ENCODE peak calls at places on chromosomes 12 and 14, in four cellular contexts. One of them, this sample, is unnamed.

GRCh38 chr14:58607571-58608317 is 30.0 kb upstream of the DACT1 start:
- DNase-seq in GM12865: no peak
- DNase-seq in lower lobe of right lung: no peak
- DNase-seq in WTC11: no peak
- DNase-seq in this sample: no peak

GRCh38 chr14:37232907-37233481 is 35.3 kb downstream of the MIPOL1 start:
- DNase-seq in WTC11: no peak
- DNase-seq in lower lobe of right lung: no peak
- DNase-seq in GM12865: peak
- DNase-seq in this sample: no peak

GRCh38 chr12:49687941-49688340 is 19.3 kb downstream of the FMNL3 start:
- DNase-seq in lower lobe of right lung: no peak
- DNase-seq in WTC11: peak
- DNase-seq in GM12865: no peak
- DNase-seq in this sample: no peak

GRCh38 chr14:101965796-101966718 is 1.7 kb downstream of the DYNC1H1 start:
- DNase-seq in WTC11: no peak
- DNase-seq in lower lobe of right lung: no peak
- DNase-seq in GM12865: no peak
- DNase-seq in this sample: no peak

GRCh38 chr14:69716483-69717187 is 50.3 kb upstream of the SRSF5 start:
- DNase-seq in GM12865: no peak
- DNase-seq in lower lobe of right lung: no peak
- DNase-seq in WTC11: no peak
- DNase-seq in this sample: no peak

GRCh38 chr12:45615268-45615667 is 114.2 kb upstream of the ARID2 start:
- DNase-seq in GM12865: no peak
- DNase-seq in lower lobe of right lung: no peak
- DNase-seq in WTC11: no peak
- DNase-seq in this sample: no peak

GRCh38 chr12:27534060-27534764 is 10.2 kb downstream of the PPFIBP1 start:
- DNase-seq in GM12865: peak
- DNase-seq in lower lobe of right lung: no peak
- DNase-seq in WTC11: no peak
- DNase-seq in this sample: no peak

GRCh38 chr12:8742501-8742900 is 44.7 kb downstream of the RIMKLB start:
- DNase-seq in WTC11: no peak
- DNase-seq in GM12865: no peak
- DNase-seq in lower lobe of right lung: no peak
- DNase-seq in this sample: no peak

GRCh38 chr12:122374707-122375106 is 47.8 kb downstream of the CLIP1 start:
- DNase-seq in lower lobe of right lung: no peak
- DNase-seq in WTC11: no peak
- DNase-seq in GM12865: no peak
- DNase-seq in this sample: no peak

GRCh38 chr12:116426391-116427136 is 132.6 kb upstream of the MAP1LC3B2 start:
- DNase-seq in GM12865: no peak
- DNase-seq in WTC11: peak
- DNase-seq in lower lobe of right lung: no peak
- DNase-seq in this sample: no peak

GRCh38 chr12:18551703-18552102 is 186.1 kb downstream of the PLCZ1 start:
- DNase-seq in lower lobe of right lung: no peak
- DNase-seq in WTC11: no peak
- DNase-seq in GM12865: no peak
- DNase-seq in this sample: no peak

GRCh38 chr14:76810953-76811400 is 1.7 kb downstream of the ANGEL1 start:
- DNase-seq in WTC11: no peak
- DNase-seq in GM12865: peak
- DNase-seq in lower lobe of right lung: no peak
- DNase-seq in this sample: no peak

GRCh38 chr12:71250186-71250585 is 92.4 kb upstream of the TSPAN8 start:
- DNase-seq in GM12865: no peak
- DNase-seq in lower lobe of right lung: no peak
- DNase-seq in WTC11: no peak
- DNase-seq in this sample: no peak

GRCh38 chr12:24997970-24998582 is 49.2 kb upstream of the BCAT1 start:
- DNase-seq in lower lobe of right lung: no peak
- DNase-seq in GM12865: peak
- DNase-seq in WTC11: no peak
- DNase-seq in this sample: no peak

GRCh38 chr14:24072881-24073877 is 1.8 kb downstream of the CPNE6 start:
- DNase-seq in GM12865: no peak
- DNase-seq in lower lobe of right lung: no peak
- DNase-seq in WTC11: no peak
- DNase-seq in this sample: no peak

GRCh38 chr12:89070603-89071002 is 281.7 kb downstream of the DUSP6 start:
- DNase-seq in WTC11: no peak
- DNase-seq in lower lobe of right lung: no peak
- DNase-seq in GM12865: no peak
- DNase-seq in this sample: no peak

GRCh38 chr14:89430271-89430620 is 13.2 kb upstream of the FOXN3 start:
- DNase-seq in lower lobe of right lung: no peak
- DNase-seq in WTC11: no peak
- DNase-seq in GM12865: no peak
- DNase-seq in this sample: no peak

GRCh38 chr14:68312884-68313725 is 479.8 kb downstream of the ZFP36L1 start:
- DNase-seq in lower lobe of right lung: no peak
- DNase-seq in WTC11: no peak
- DNase-seq in GM12865: peak
- DNase-seq in this sample: no peak

GRCh38 chr14:21987937-21988336 is 314.3 kb upstream of the OR4E1 start:
- DNase-seq in GM12865: peak
- DNase-seq in lower lobe of right lung: no peak
- DNase-seq in WTC11: peak
- DNase-seq in this sample: no peak

GRCh38 chr12:11174022-11174421 is 3.0 kb downstream of the SMIM10L1 start:
- DNase-seq in lower lobe of right lung: no peak
- DNase-seq in GM12865: no peak
- DNase-seq in WTC11: no peak
- DNase-seq in this sample: no peak

GRCh38 chr14:101254805-101255764 is 306.2 kb upstream of the DIO3 start:
- DNase-seq in WTC11: no peak
- DNase-seq in lower lobe of right lung: no peak
- DNase-seq in GM12865: no peak
- DNase-seq in this sample: no peak

GRCh38 chr12:15779925-15780324 is 9.3 kb downstream of the EPS8 start:
- DNase-seq in GM12865: no peak
- DNase-seq in WTC11: no peak
- DNase-seq in lower lobe of right lung: no peak
- DNase-seq in this sample: no peak

GRCh38 chr12:54285150-54286041 is 4.9 kb downstream of the HNRNPA1 start:
- DNase-seq in lower lobe of right lung: no peak
- DNase-seq in GM12865: no peak
- DNase-seq in WTC11: no peak
- DNase-seq in this sample: no peak
- TF ChIP-seq CTCF in lower lobe of right lung: peak
- TF ChIP-seq CTCF in GM12865: peak
- TF ChIP-seq CTCF in WTC11: no peak
- TF ChIP-seq CTCF in this sample: no peak

GRCh38 chr12:53327435-53328042 is 6.1 kb upstream of the AAAS start:
- DNase-seq in GM12865: no peak
- DNase-seq in lower lobe of right lung: no peak
- DNase-seq in WTC11: no peak
- DNase-seq in this sample: no peak

GRCh38 chr12:53324779-53325538 is 3.5 kb upstream of the AAAS start:
- DNase-seq in lower lobe of right lung: peak
- DNase-seq in GM12865: peak
- DNase-seq in WTC11: peak
- DNase-seq in this sample: peak

GRCh38 chr12:53325539-53326061 is 4.2 kb upstream of the AAAS start:
- DNase-seq in lower lobe of right lung: peak
- DNase-seq in GM12865: peak
- DNase-seq in WTC11: peak
- DNase-seq in this sample: no peak

GRCh38 chr12:53326460-53327185 is 5.2 kb upstream of the AAAS start:
- DNase-seq in GM12865: peak
- DNase-seq in lower lobe of right lung: no peak
- DNase-seq in WTC11: no peak
- DNase-seq in this sample: no peak

GRCh38 chr12:53324113-53324778 is 2.8 kb upstream of the AAAS start:
- DNase-seq in lower lobe of right lung: peak
- DNase-seq in WTC11: no peak
- DNase-seq in GM12865: peak
- DNase-seq in this sample: no peak
- TF ChIP-seq CTCF in lower lobe of right lung: no peak
- TF ChIP-seq CTCF in WTC11: no peak
- TF ChIP-seq CTCF in GM12865: no peak
- TF ChIP-seq CTCF in this sample: no peak

GRCh38 chr12:112178796-112179195 is 53.4 kb downstream of the TRAFD1 start:
- DNase-seq in GM12865: no peak
- DNase-seq in WTC11: no peak
- DNase-seq in lower lobe of right lung: no peak
- DNase-seq in this sample: no peak

GRCh38 chr12:112182499-112182898 is 57.1 kb downstream of the TRAFD1 start:
- DNase-seq in GM12865: peak
- DNase-seq in lower lobe of right lung: no peak
- DNase-seq in WTC11: no peak
- DNase-seq in this sample: no peak

GRCh38 chr12:112180422-112180821 is 55.1 kb downstream of the TRAFD1 start:
- DNase-seq in lower lobe of right lung: no peak
- DNase-seq in GM12865: no peak
- DNase-seq in WTC11: no peak
- DNase-seq in this sample: no peak

GRCh38 chr12:112179341-112179740 is 54.0 kb downstream of the TRAFD1 start:
- DNase-seq in lower lobe of right lung: no peak
- DNase-seq in WTC11: no peak
- DNase-seq in GM12865: no peak
- DNase-seq in this sample: no peak

GRCh38 chr12:112179936-112180335 is 54.6 kb downstream of the TRAFD1 start:
- DNase-seq in lower lobe of right lung: no peak
- DNase-seq in WTC11: no peak
- DNase-seq in GM12865: no peak
- DNase-seq in this sample: no peak
- TF ChIP-seq CTCF in lower lobe of right lung: no peak
- TF ChIP-seq CTCF in WTC11: no peak
- TF ChIP-seq CTCF in GM12865: no peak
- TF ChIP-seq CTCF in this sample: no peak

GRCh38 chr12:2539938-2540337 is 254.8 kb upstream of the FKBP4 start:
- DNase-seq in WTC11: no peak
- DNase-seq in GM12865: no peak
- DNase-seq in lower lobe of right lung: no peak
- DNase-seq in this sample: no peak

GRCh38 chr12:2540535-2540941 is 254.2 kb upstream of the FKBP4 start:
- DNase-seq in WTC11: no peak
- DNase-seq in lower lobe of right lung: no peak
- DNase-seq in GM12865: no peak
- DNase-seq in this sample: no peak

GRCh38 chr12:2536724-2537123 is 258.0 kb upstream of the FKBP4 start:
- DNase-seq in lower lobe of right lung: no peak
- DNase-seq in GM12865: peak
- DNase-seq in WTC11: no peak
- DNase-seq in this sample: no peak

GRCh38 chr12:2535583-2536187 is 259.1 kb upstream of the FKBP4 start:
- DNase-seq in WTC11: no peak
- DNase-seq in lower lobe of right lung: no peak
- DNase-seq in GM12865: no peak
- DNase-seq in this sample: no peak

GRCh38 chr12:2537868-2538541 is 256.8 kb upstream of the FKBP4 start:
- DNase-seq in WTC11: no peak
- DNase-seq in GM12865: no peak
- DNase-seq in lower lobe of right lung: no peak
- DNase-seq in this sample: no peak
- TF ChIP-seq CTCF in WTC11: no peak
- TF ChIP-seq CTCF in GM12865: no peak
- TF ChIP-seq CTCF in lower lobe of right lung: no peak
- TF ChIP-seq CTCF in this sample: no peak

GRCh38 chr12:132196038-132196872 is 52.0 kb downstream of the NOC4L start:
- DNase-seq in WTC11: no peak
- DNase-seq in GM12865: no peak
- DNase-seq in lower lobe of right lung: no peak
- DNase-seq in this sample: no peak

GRCh38 chr12:132191715-132192553 is 47.7 kb downstream of the NOC4L start:
- DNase-seq in GM12865: no peak
- DNase-seq in lower lobe of right lung: no peak
- DNase-seq in WTC11: no peak
- DNase-seq in this sample: no peak

GRCh38 chr12:132196873-132197390 is 52.7 kb downstream of the NOC4L start:
- DNase-seq in GM12865: no peak
- DNase-seq in WTC11: no peak
- DNase-seq in lower lobe of right lung: no peak
- DNase-seq in this sample: no peak

GRCh38 chr12:132194556-132194955 is 50.3 kb downstream of the NOC4L start:
- DNase-seq in lower lobe of right lung: no peak
- DNase-seq in WTC11: no peak
- DNase-seq in GM12865: no peak
- DNase-seq in this sample: no peak

GRCh38 chr12:132194056-132194455 is 49.8 kb downstream of the NOC4L start:
- DNase-seq in WTC11: peak
- DNase-seq in lower lobe of right lung: no peak
- DNase-seq in GM12865: no peak
- DNase-seq in this sample: no peak
- TF ChIP-seq CTCF in WTC11: peak
- TF ChIP-seq CTCF in lower lobe of right lung: peak
- TF ChIP-seq CTCF in GM12865: no peak
- TF ChIP-seq CTCF in this sample: no peak

GRCh38 chr14:104680806-104681688 is 8.4 kb upstream of the INF2 start:
- DNase-seq in lower lobe of right lung: peak
- DNase-seq in WTC11: no peak
- DNase-seq in GM12865: peak
- DNase-seq in this sample: no peak
- TF ChIP-seq CTCF in lower lobe of right lung: no peak
- TF ChIP-seq CTCF in WTC11: no peak
- TF ChIP-seq CTCF in GM12865: peak
- TF ChIP-seq CTCF in this sample: peak